ENCODE peak calls at places on chromosomes 11 and 22, in nine cellular contexts. One of them, this sample, is unnamed.
A peak's percentile ranks its signal among the peaks of the same experiment; 100 is the strongest.

GRCh38 chr22:43819691-43820670 is 7.9 kb upstream of the EFCAB6 start:
- DNase-seq in adrenal gland: peak; percentile 10
- DNase-seq in progenitor cell of endocrine pancreas: no peak
- DNase-seq in neural progenitor cell: no peak
- DNase-seq in A549: no peak
- DNase-seq in HL-60: no peak
- DNase-seq in cardiac muscle cell: no peak
- DNase-seq in fibroblast of mammary gland: no peak
- DNase-seq in uterus: no peak
- DNase-seq in this sample: no peak

GRCh38 chr11:132576706-132577105 is 955.6 kb downstream of the OPCML start:
- DNase-seq in progenitor cell of endocrine pancreas: no peak
- DNase-seq in fibroblast of mammary gland: peak; percentile 39
- DNase-seq in A549: no peak
- DNase-seq in uterus: no peak
- DNase-seq in HL-60: no peak
- DNase-seq in adrenal gland: no peak
- DNase-seq in neural progenitor cell: peak; percentile 24
- DNase-seq in cardiac muscle cell: no peak
- DNase-seq in this sample: no peak

GRCh38 chr11:72573380-72573949 is 100.8 kb downstream of the PDE2A start:
- DNase-seq in adrenal gland: peak; percentile 66
- DNase-seq in A549: peak; percentile 67
- DNase-seq in fibroblast of mammary gland: peak; percentile 42
- DNase-seq in progenitor cell of endocrine pancreas: peak; percentile 34
- DNase-seq in HL-60: peak; percentile 26
- DNase-seq in neural progenitor cell: peak; percentile 78
- DNase-seq in uterus: no peak
- DNase-seq in cardiac muscle cell: peak; percentile 65
- DNase-seq in this sample: no peak

GRCh38 chr22:49444781-49445180 is 382.9 kb downstream of the BRD1 start:
- DNase-seq in HL-60: no peak
- DNase-seq in A549: no peak
- DNase-seq in uterus: no peak
- DNase-seq in fibroblast of mammary gland: no peak
- DNase-seq in adrenal gland: no peak
- DNase-seq in neural progenitor cell: no peak
- DNase-seq in cardiac muscle cell: no peak
- DNase-seq in progenitor cell of endocrine pancreas: no peak
- DNase-seq in this sample: no peak

GRCh38 chr11:30322162-30322561 is 742 bp upstream of the ARL14EP start:
- DNase-seq in cardiac muscle cell: no peak
- DNase-seq in A549: no peak
- DNase-seq in fibroblast of mammary gland: no peak
- DNase-seq in adrenal gland: no peak
- DNase-seq in HL-60: no peak
- DNase-seq in uterus: no peak
- DNase-seq in progenitor cell of endocrine pancreas: no peak
- DNase-seq in neural progenitor cell: no peak
- DNase-seq in this sample: no peak

GRCh38 chr11:47514825-47515647 is 37.9 kb downstream of the CELF1 start:
- DNase-seq in A549: no peak
- DNase-seq in HL-60: peak; percentile 58
- DNase-seq in uterus: no peak
- DNase-seq in adrenal gland: no peak
- DNase-seq in neural progenitor cell: no peak
- DNase-seq in cardiac muscle cell: no peak
- DNase-seq in progenitor cell of endocrine pancreas: no peak
- DNase-seq in fibroblast of mammary gland: peak; percentile 95
- DNase-seq in this sample: no peak

GRCh38 chr22:45684169-45684568 is 12.5 kb downstream of the ATXN10 start:
- DNase-seq in A549: no peak
- DNase-seq in adrenal gland: no peak
- DNase-seq in cardiac muscle cell: no peak
- DNase-seq in progenitor cell of endocrine pancreas: no peak
- DNase-seq in fibroblast of mammary gland: no peak
- DNase-seq in HL-60: no peak
- DNase-seq in neural progenitor cell: no peak
- DNase-seq in uterus: no peak
- DNase-seq in this sample: no peak

GRCh38 chr22:19870153-19871022 is 15.7 kb upstream of the GNB1L start:
- DNase-seq in progenitor cell of endocrine pancreas: no peak
- DNase-seq in HL-60: no peak
- DNase-seq in cardiac muscle cell: no peak
- DNase-seq in uterus: peak; percentile 20
- DNase-seq in neural progenitor cell: no peak
- DNase-seq in A549: no peak
- DNase-seq in adrenal gland: peak; percentile 43
- DNase-seq in fibroblast of mammary gland: no peak
- DNase-seq in this sample: peak; percentile 38

GRCh38 chr11:100863080-100863581 is 176.0 kb downstream of the ARHGAP42 start:
- DNase-seq in progenitor cell of endocrine pancreas: no peak
- DNase-seq in fibroblast of mammary gland: peak; percentile 89
- DNase-seq in HL-60: no peak
- DNase-seq in neural progenitor cell: peak; percentile 46
- DNase-seq in A549: no peak
- DNase-seq in adrenal gland: no peak
- DNase-seq in cardiac muscle cell: peak; percentile 78
- DNase-seq in uterus: no peak
- DNase-seq in this sample: no peak

GRCh38 chr11:79493555-79494171 is 52.8 kb upstream of the TENM4 start:
- DNase-seq in A549: peak; percentile 70
- DNase-seq in adrenal gland: peak; percentile 86
- DNase-seq in uterus: peak; percentile 37
- DNase-seq in progenitor cell of endocrine pancreas: peak; percentile 84
- DNase-seq in cardiac muscle cell: peak; percentile 91
- DNase-seq in HL-60: peak; percentile 17
- DNase-seq in fibroblast of mammary gland: peak; percentile 64
- DNase-seq in neural progenitor cell: peak; percentile 90
- DNase-seq in this sample: peak; percentile 57

GRCh38 chr11:72413914-72414628 is 20.3 kb downstream of the CLPB start:
- DNase-seq in A549: peak; percentile 81
- DNase-seq in uterus: peak; percentile 78
- DNase-seq in neural progenitor cell: peak; percentile 80
- DNase-seq in fibroblast of mammary gland: peak; percentile 78
- DNase-seq in adrenal gland: peak; percentile 97
- DNase-seq in cardiac muscle cell: peak; percentile 91
- DNase-seq in HL-60: peak; percentile 56
- DNase-seq in progenitor cell of endocrine pancreas: peak; percentile 59
- DNase-seq in this sample: peak; percentile 86

GRCh38 chr22:36365020-36365411 is 22.8 kb downstream of the MYH9 start:
- DNase-seq in adrenal gland: peak; percentile 90
- DNase-seq in cardiac muscle cell: no peak
- DNase-seq in neural progenitor cell: peak; percentile 46
- DNase-seq in HL-60: no peak
- DNase-seq in uterus: peak; percentile 89
- DNase-seq in A549: peak; percentile 75
- DNase-seq in fibroblast of mammary gland: peak; percentile 100
- DNase-seq in progenitor cell of endocrine pancreas: no peak
- DNase-seq in this sample: no peak

GRCh38 chr11:122038543-122038942 is 77.5 kb downstream of the BLID start:
- DNase-seq in cardiac muscle cell: peak; percentile 34
- DNase-seq in neural progenitor cell: peak; percentile 12
- DNase-seq in uterus: no peak
- DNase-seq in HL-60: no peak
- DNase-seq in A549: no peak
- DNase-seq in adrenal gland: no peak
- DNase-seq in progenitor cell of endocrine pancreas: no peak
- DNase-seq in fibroblast of mammary gland: peak; percentile 68
- DNase-seq in this sample: no peak

GRCh38 chr22:23279781-23280180 is 99.5 kb downstream of the BCR start:
- DNase-seq in A549: no peak
- DNase-seq in fibroblast of mammary gland: peak; percentile 22
- DNase-seq in progenitor cell of endocrine pancreas: no peak
- DNase-seq in uterus: no peak
- DNase-seq in adrenal gland: no peak
- DNase-seq in cardiac muscle cell: no peak
- DNase-seq in HL-60: no peak
- DNase-seq in neural progenitor cell: no peak
- DNase-seq in this sample: no peak

GRCh38 chr11:133955091-133955846 is 1.5 kb downstream of the IGSF9B start:
- DNase-seq in progenitor cell of endocrine pancreas: no peak
- DNase-seq in fibroblast of mammary gland: no peak
- DNase-seq in neural progenitor cell: peak; percentile 47
- DNase-seq in adrenal gland: peak; percentile 85
- DNase-seq in HL-60: no peak
- DNase-seq in uterus: peak; percentile 81
- DNase-seq in cardiac muscle cell: peak; percentile 57
- DNase-seq in A549: no peak
- DNase-seq in this sample: peak; percentile 76

GRCh38 chr22:19970479-19971275 is 29.1 kb upstream of the TXNRD2 start:
- DNase-seq in progenitor cell of endocrine pancreas: peak; percentile 78
- DNase-seq in adrenal gland: peak; percentile 89
- DNase-seq in A549: peak; percentile 62
- DNase-seq in cardiac muscle cell: peak; percentile 75
- DNase-seq in neural progenitor cell: peak; percentile 80
- DNase-seq in fibroblast of mammary gland: peak; percentile 55
- DNase-seq in HL-60: no peak
- DNase-seq in uterus: peak; percentile 52
- DNase-seq in this sample: peak; percentile 83

GRCh38 chr11:34332524-34332923 is 25.3 kb downstream of the ABTB2 start:
- DNase-seq in progenitor cell of endocrine pancreas: peak; percentile 31
- DNase-seq in fibroblast of mammary gland: no peak
- DNase-seq in cardiac muscle cell: no peak
- DNase-seq in uterus: no peak
- DNase-seq in adrenal gland: no peak
- DNase-seq in neural progenitor cell: no peak
- DNase-seq in A549: no peak
- DNase-seq in HL-60: no peak
- DNase-seq in this sample: no peak

GRCh38 chr22:37983860-37984791 is at the start of gene SOX10:
- DNase-seq in A549: no peak
- DNase-seq in HL-60: no peak
- DNase-seq in uterus: no peak
- DNase-seq in fibroblast of mammary gland: no peak
- DNase-seq in cardiac muscle cell: no peak
- DNase-seq in neural progenitor cell: peak; percentile 73
- DNase-seq in progenitor cell of endocrine pancreas: no peak
- DNase-seq in adrenal gland: no peak
- DNase-seq in this sample: peak; percentile 60

GRCh38 chr11:108664730-108665525 is at the start of gene DDX10:
- DNase-seq in neural progenitor cell: peak; percentile 98
- DNase-seq in cardiac muscle cell: peak; percentile 99
- DNase-seq in HL-60: peak; percentile 93
- DNase-seq in A549: peak; percentile 81
- DNase-seq in uterus: peak; percentile 99
- DNase-seq in adrenal gland: peak; percentile 99
- DNase-seq in progenitor cell of endocrine pancreas: peak; percentile 99
- DNase-seq in fibroblast of mammary gland: peak; percentile 98
- DNase-seq in this sample: peak; percentile 98
- TF ChIP-seq CTCF in neural progenitor cell: peak; percentile 31
- TF ChIP-seq CTCF in cardiac muscle cell: no peak
- TF ChIP-seq CTCF in HL-60: no peak
- TF ChIP-seq CTCF in A549: no peak
- TF ChIP-seq CTCF in uterus: no peak
- TF ChIP-seq CTCF in adrenal gland: no peak
- TF ChIP-seq CTCF in progenitor cell of endocrine pancreas: no peak
- TF ChIP-seq CTCF in fibroblast of mammary gland: no peak
- TF ChIP-seq CTCF in this sample: peak; percentile 58

DNA sequence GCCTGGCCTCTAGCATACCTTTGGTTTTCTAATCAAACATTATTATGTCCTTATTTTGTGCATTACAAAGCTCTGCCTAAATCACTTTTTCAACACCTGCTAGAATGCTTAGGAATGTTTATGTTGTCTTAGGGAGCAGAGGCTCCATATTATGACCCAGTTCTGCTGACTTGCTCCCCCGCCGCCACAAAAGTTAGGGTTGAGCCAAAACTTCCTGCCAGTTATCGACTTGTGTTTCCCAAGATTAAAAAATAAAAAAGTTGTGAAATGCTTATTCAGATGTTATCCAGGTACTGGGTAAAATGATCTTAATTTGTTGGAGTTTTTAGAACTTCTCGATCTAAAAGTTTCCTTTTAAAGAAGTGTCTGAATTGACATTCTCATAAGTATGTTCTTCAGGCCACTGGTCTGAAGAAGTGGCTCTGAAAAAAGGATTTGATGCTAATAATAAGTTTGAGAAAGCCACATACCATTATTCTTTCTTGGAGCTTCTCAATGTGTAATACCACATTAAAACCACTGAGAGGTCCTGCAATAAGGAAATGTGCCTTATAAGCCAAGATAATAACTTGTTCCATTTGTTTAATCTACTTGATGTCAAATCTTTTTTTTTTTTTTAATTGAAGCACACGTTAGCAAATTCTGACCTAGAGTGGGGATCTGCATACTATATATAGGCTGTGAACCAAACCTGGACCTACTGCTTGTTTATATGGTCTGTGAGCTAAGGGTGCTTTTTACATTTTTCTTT is 2.2 kb downstream of the RNF185 start:
- DNase-seq in cardiac muscle cell: no peak
- DNase-seq in HL-60: no peak
- DNase-seq in A549: no peak
- DNase-seq in fibroblast of mammary gland: no peak
- DNase-seq in neural progenitor cell: no peak
- DNase-seq in uterus: no peak
- DNase-seq in adrenal gland: no peak
- DNase-seq in progenitor cell of endocrine pancreas: no peak
- DNase-seq in this sample: no peak
- TF ChIP-seq CTCF in cardiac muscle cell: peak; percentile 7
- TF ChIP-seq CTCF in HL-60: no peak
- TF ChIP-seq CTCF in A549: no peak
- TF ChIP-seq CTCF in fibroblast of mammary gland: peak; percentile 9
- TF ChIP-seq CTCF in neural progenitor cell: no peak
- TF ChIP-seq CTCF in uterus: no peak
- TF ChIP-seq CTCF in adrenal gland: no peak
- TF ChIP-seq CTCF in progenitor cell of endocrine pancreas: no peak
- TF ChIP-seq CTCF in this sample: no peak

GRCh38 chr11:60899021-60899936 is 7.1 kb downstream of the PRPF19 start:
- DNase-seq in progenitor cell of endocrine pancreas: no peak
- DNase-seq in HL-60: no peak
- DNase-seq in fibroblast of mammary gland: peak; percentile 68
- DNase-seq in neural progenitor cell: peak; percentile 50
- DNase-seq in cardiac muscle cell: peak; percentile 62
- DNase-seq in uterus: peak; percentile 34
- DNase-seq in adrenal gland: peak; percentile 76
- DNase-seq in A549: peak; percentile 76
- DNase-seq in this sample: no peak
- TF ChIP-seq CTCF in progenitor cell of endocrine pancreas: peak; percentile 92
- TF ChIP-seq CTCF in HL-60: peak; percentile 99
- TF ChIP-seq CTCF in fibroblast of mammary gland: peak; percentile 99
- TF ChIP-seq CTCF in neural progenitor cell: peak; percentile 94
- TF ChIP-seq CTCF in cardiac muscle cell: peak; percentile 97
- TF ChIP-seq CTCF in uterus: peak; percentile 78
- TF ChIP-seq CTCF in adrenal gland: peak; percentile 90
- TF ChIP-seq CTCF in A549: peak; percentile 85
- TF ChIP-seq CTCF in this sample: peak; percentile 91

DNA sequence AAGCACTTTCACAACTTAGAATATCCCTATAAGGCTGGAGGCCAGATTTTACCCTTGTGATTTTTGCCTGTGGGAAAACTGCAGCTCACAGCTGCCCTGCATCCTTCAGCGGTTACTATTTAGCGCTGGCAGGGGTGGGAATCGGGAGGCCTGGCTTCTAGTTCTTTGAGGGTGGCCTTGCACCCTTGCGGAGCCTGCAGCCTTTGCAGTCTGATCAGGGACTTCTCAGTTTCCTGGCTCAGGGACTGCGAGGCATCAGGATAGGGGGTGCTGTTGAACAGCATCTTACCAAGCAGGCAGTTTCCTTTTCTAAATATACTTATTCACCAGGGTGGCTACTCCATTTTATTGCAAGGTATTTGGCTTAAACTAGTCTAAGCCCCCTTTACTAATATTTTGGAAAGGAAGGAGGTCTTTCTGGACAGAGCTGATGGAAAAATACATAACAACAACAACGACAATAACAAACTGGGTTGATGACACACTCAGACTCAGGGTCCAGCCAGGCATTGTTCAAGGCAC is 2.9 kb upstream of the APOA1 start:
- DNase-seq in A549: no peak
- DNase-seq in neural progenitor cell: peak; percentile 41
- DNase-seq in cardiac muscle cell: peak; percentile 36
- DNase-seq in uterus: no peak
- DNase-seq in fibroblast of mammary gland: peak; percentile 29
- DNase-seq in adrenal gland: no peak
- DNase-seq in progenitor cell of endocrine pancreas: no peak
- DNase-seq in HL-60: no peak
- DNase-seq in this sample: no peak
- TF ChIP-seq CTCF in A549: no peak
- TF ChIP-seq CTCF in neural progenitor cell: peak; percentile 36
- TF ChIP-seq CTCF in cardiac muscle cell: peak; percentile 53
- TF ChIP-seq CTCF in uterus: no peak
- TF ChIP-seq CTCF in fibroblast of mammary gland: peak; percentile 25
- TF ChIP-seq CTCF in adrenal gland: no peak
- TF ChIP-seq CTCF in progenitor cell of endocrine pancreas: no peak
- TF ChIP-seq CTCF in HL-60: no peak
- TF ChIP-seq CTCF in this sample: peak; percentile 34

This sample was measured in dorsolateral prefrontal cortex.